ENCODE peak calls at places on chromosomes 16 and 17, in six cellular contexts. X is progenitor cell of endocrine pancreas, F is LNCaP clone FGC, H is transverse colon, P is A549, L is type B pancreatic cell. Z is an unnamed sample.
A peak's percentile ranks its signal among the peaks of the same experiment; 100 is the strongest.

GRCh38 chr17:40293363-40293762 is 5.7 kb downstream of the CDC6 start:
- DNase-seq in P (no peak), H (no peak), F (no peak), X (no peak), L (no peak), Z (no peak)

GRCh38 chr17:48121921-48122650 is 14.5 kb downstream of the SNX11 start:
- DNase-seq in F (no peak), L (no peak), X (no peak), P (no peak), H (no peak), Z (no peak)

GRCh38 chr16:75111514-75112280 is 4.9 kb downstream of the LDHD start:
- DNase-seq in L (no peak), P (no peak), H (no peak), X (no peak), F (no peak), Z (no peak)

GRCh38 chr16:46756772-46757171 is 8.6 kb upstream of the MYLK3 start:
- DNase-seq in L (no peak), X (no peak), H (no peak), F (no peak), P (no peak), Z (no peak)

GRCh38 chr17:31560836-31561235 is 169.4 kb downstream of the RAB11FIP4 start:
- DNase-seq in X (no peak), L (no peak), H (no peak), F (no peak), P (no peak), Z (no peak)

GRCh38 chr17:31216053-31216751 is 80.8 kb downstream of the OMG start:
- DNase-seq in H (no peak), P (peak; percentile 62), F (no peak), X (no peak), L (no peak), Z (no peak)

GRCh38 chr17:80021600-80021999 is 14.1 kb downstream of the TBC1D16 start:
- DNase-seq in X (no peak), H (no peak), P (no peak), F (no peak), L (no peak), Z (no peak)

GRCh38 chr16:14559809-14560227 is 70.2 kb downstream of the PARN start:
- DNase-seq in H (peak; percentile 50), F (peak; percentile 85), X (no peak), L (no peak), P (peak; percentile 47), Z (no peak)

GRCh38 chr16:53041196-53041977 is 11.3 kb downstream of the CHD9NB start:
- DNase-seq in H (peak; percentile 33), L (no peak), F (no peak), X (no peak), P (no peak), Z (no peak)

GRCh38 chr17:45106582-45106981 is 25.7 kb downstream of the PLCD3 start:
- DNase-seq in L (no peak), F (no peak), P (no peak), H (no peak), X (no peak), Z (no peak)

GRCh38 chr17:59757043-59757824 is 49.8 kb downstream of the VMP1 start:
- DNase-seq in F (no peak), L (no peak), X (no peak), H (no peak), P (peak; percentile 46), Z (no peak)

GRCh38 chr17:45895304-45895968 is 1.1 kb downstream of the MAPT start:
- DNase-seq in F (no peak), L (no peak), P (peak; percentile 47), H (no peak), X (peak; percentile 16), Z (no peak)

GRCh38 chr17:14302421-14303099 is 1.7 kb downstream of the HS3ST3B1 start:
- DNase-seq in X (peak; percentile 86), P (peak; percentile 80), H (peak; percentile 81), L (peak; percentile 90), F (no peak), Z (peak; percentile 83)

GRCh38 chr17:51354908-51355307 is 94.6 kb downstream of the UTP18 start:
- DNase-seq in P (no peak), L (no peak), H (no peak), F (no peak), X (no peak), Z (no peak)

GRCh38 chr16:57304169-57305061 is 19.9 kb upstream of the PLLP start:
- DNase-seq in H (peak; percentile 72), F (no peak), P (peak; percentile 90), X (no peak), L (no peak), Z (no peak)

GRCh38 chr17:16027708-16028584 is 28.3 kb downstream of the TTC19 start:
- DNase-seq in L (no peak), P (peak; percentile 92), H (no peak), F (no peak), X (no peak), Z (no peak)

GRCh38 chr16:74372953-74373846 is 2.9 kb upstream of the NPIPB15 start:
- DNase-seq in X (no peak), H (no peak), P (no peak), L (no peak), F (no peak), Z (no peak)

GRCh38 chr17:45050680-45051059 is 762 bp downstream of the DCAKD start:
- DNase-seq in X (no peak), F (no peak), L (no peak), H (peak; percentile 33), P (peak; percentile 37), Z (peak; percentile 21)

GRCh38 chr16:69939821-69940585 is 11.1 kb upstream of the CLEC18A start:
- DNase-seq in F (no peak), X (no peak), H (no peak), P (no peak), L (no peak), Z (no peak)

GRCh38 chr17:61406871-61407210 is 7.2 kb downstream of the TBX2 start:
- DNase-seq in H (no peak), F (no peak), L (no peak), X (no peak), P (no peak), Z (no peak)

GRCh38 chr16:58102665-58103427 is 26.3 kb downstream of the CFAP20 start:
- DNase-seq in L (no peak), H (no peak), P (no peak), X (no peak), F (no peak), Z (no peak)

GRCh38 chr17:82518826-82519810 is at the start of gene FOXK2:
- DNase-seq in X (peak; percentile 96), H (peak; percentile 94), L (peak; percentile 96), P (peak; percentile 97), F (peak; percentile 82), Z (peak; percentile 97)

GRCh38 chr17:82520041-82520910 is 744 bp downstream of the FOXK2 start:
- DNase-seq in L (no peak), P (no peak), H (no peak), X (no peak), F (no peak), Z (peak; percentile 45)

DNA sequence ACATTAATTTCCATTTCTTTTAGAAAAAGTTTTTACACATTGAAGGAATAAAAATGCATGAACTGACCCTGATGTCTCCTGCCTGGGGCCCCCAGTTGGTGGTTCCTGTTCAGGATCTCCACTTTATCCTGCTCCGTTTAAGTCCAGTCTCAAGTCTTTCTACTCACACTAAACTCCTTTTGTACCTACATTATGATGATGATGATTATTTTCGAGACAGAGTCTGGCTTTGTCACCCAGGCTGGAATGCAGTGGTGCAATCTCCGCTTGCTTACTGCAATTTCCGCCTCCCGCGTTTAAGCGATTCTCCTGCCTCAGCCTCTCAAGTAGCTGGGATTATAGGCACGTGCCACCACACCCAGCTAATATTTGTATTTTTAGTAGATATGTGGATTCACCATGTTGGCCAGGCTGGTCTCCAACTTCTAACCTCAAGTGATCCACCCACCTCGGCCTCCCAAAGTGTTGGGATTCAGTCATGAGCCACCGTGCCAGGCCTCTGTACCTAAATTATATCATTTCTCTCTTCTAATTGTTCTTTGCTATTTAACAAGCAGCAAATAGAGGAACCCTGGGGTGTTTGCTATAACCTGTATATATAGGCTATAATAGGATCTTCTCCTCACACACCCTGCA is 2.2 kb upstream of the FOXK2 start:
- DNase-seq in P (no peak), F (no peak), X (no peak), H (no peak), L (no peak), Z (no peak)
- TF ChIP-seq CTCF in P (no peak), F (no peak), X (no peak), H (no peak), L (no peak), Z (no peak)

DNA sequence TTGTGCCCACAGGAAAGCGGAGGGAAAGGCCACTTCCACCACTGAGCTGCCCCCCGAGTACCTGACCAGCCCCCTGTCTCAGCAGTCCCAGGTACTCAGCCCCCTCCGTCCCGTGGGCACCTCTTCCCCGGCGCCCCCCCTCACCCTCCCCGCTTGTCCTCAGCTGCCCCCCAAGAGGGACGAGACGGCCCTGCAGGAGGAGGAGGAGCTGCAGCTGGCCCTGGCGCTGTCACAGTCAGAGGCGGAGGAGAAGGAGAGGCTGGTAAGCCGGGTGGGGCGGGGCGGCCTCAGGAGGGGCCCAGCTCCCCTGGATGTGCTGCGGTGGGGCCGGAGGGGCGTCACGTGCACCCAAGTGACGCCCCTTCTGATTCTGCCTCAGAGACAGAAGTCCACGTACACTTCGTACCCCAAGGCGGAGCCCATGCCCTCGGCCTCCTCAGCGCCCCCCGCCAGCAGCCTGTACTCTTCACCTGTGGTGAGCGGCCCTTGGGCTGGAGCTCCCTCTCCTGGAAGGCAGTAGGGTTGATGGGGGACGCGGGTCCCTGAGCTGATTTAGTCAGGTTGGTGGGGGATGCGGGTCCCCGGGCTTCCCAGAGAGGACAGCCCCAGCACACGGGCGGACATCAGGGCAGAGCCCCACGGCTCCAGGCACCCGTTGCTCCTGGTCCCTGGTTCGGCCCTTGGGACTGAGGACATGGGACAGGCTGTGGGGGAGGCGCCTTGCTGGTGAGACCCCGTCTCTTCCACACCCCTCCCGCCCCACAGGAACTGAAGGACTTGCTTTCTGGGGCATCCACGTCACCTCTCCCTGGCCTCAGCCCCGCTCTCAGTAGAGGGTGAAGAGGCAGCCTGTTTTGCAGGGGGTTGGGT is 9.4 kb upstream of the MRPL12 start:
- DNase-seq in P (no peak), X (no peak), H (no peak), F (no peak), L (no peak), Z (no peak)
- TF ChIP-seq CTCF in P (peak; percentile 24), X (no peak), H (no peak), F (peak; percentile 7), L (no peak), Z (no peak)

GRCh38 chr17:83145831-83146230 is 66.4 kb downstream of the METRNL start:
- DNase-seq in P (no peak), F (no peak), X (no peak), L (no peak), H (no peak), Z (no peak)
- TF ChIP-seq CTCF in P (no peak), F (no peak), X (no peak), L (no peak), H (no peak), Z (no peak)

GRCh38 chr17:43840814-43841213 is 6.2 kb upstream of the CD300LG start:
- DNase-seq in L (no peak), H (no peak), P (peak; percentile 67), X (no peak), F (no peak), Z (no peak)
- TF ChIP-seq CTCF in L (peak; percentile 55), H (no peak), P (peak; percentile 38), X (peak; percentile 33), F (peak; percentile 11), Z (no peak)

DNA sequence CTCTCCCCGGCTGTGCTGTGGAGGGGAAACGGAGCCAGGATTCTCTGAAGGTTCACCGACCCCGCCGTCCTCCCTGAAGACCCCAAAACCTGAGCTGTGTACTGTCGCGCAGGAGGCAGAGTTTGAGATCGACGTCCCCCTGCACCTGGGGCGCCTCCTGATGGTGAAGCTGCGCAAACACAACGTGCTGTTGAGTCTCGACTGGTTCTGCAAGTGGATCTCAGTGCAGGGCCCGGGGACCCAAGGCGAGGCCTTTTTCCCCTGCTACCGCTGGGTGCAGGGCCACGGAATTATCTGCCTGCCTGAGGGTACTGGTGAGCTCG is 62.6 kb upstream of the TEKT1 start:
- DNase-seq in X (no peak), F (no peak), P (no peak), L (no peak), H (no peak), Z (no peak)
- TF ChIP-seq CTCF in X (peak; percentile 58), F (peak; percentile 58), P (no peak), L (peak; percentile 51), H (no peak), Z (no peak)